ENCODE peak calls at places on chromosomes 7 and 10, in ten cellular contexts. H, Y, S, A, U, O, K, T, X and N are unnamed samples.

GRCh38 chr7:2508327-2509231 is 11.0 kb upstream of the LFNG start:
- DNase-seq in H (peak; percentile 24), Y (peak; percentile 40), S (no peak), A (peak; percentile 62), U (no peak), O (no peak), K (no peak), T (peak; percentile 40), X (peak; percentile 96), N (peak; percentile 34)

GRCh38 chr10:125953778-125954385 is 57.5 kb downstream of the FANK1 start:
- DNase-seq in H (no peak), Y (no peak), S (no peak), A (no peak), U (no peak), O (no peak), K (peak; percentile 57), T (no peak), X (no peak), N (no peak)

GRCh38 chr7:4791738-4792536 is 16.5 kb downstream of the AP5Z1 start:
- DNase-seq in H (peak; percentile 64), Y (no peak), S (peak; percentile 50), A (peak; percentile 75), U (peak; percentile 85), O (peak; percentile 79), K (peak; percentile 96), T (peak; percentile 48), X (peak; percentile 94), N (peak; percentile 8)

GRCh38 chr7:154406312-154406711 is 354.1 kb downstream of the DPP6 start:
- DNase-seq in H (no peak), Y (no peak), S (no peak), A (no peak), U (no peak), O (no peak), K (no peak), T (no peak), X (no peak), N (no peak)

GRCh38 chr7:22361795-22362194 is 4.8 kb upstream of the RAPGEF5 start:
- DNase-seq in H (peak; percentile 42), Y (no peak), S (no peak), A (no peak), U (no peak), O (no peak), K (no peak), T (peak; percentile 20), X (no peak), N (no peak)

GRCh38 chr7:14368285-14368684 is 378.8 kb upstream of the ETV1 start:
- DNase-seq in H (no peak), Y (no peak), S (no peak), A (no peak), U (no peak), O (no peak), K (no peak), T (no peak), X (no peak), N (no peak)

GRCh38 chr7:82050134-82050533 is 280.3 kb upstream of the HGF start:
- DNase-seq in H (no peak), Y (peak; percentile 77), S (peak; percentile 45), A (no peak), U (no peak), O (no peak), K (peak; percentile 6), T (peak; percentile 91), X (no peak), N (peak; percentile 19)

GRCh38 chr7:47181609-47182264 is 400.2 kb downstream of the TNS3 start:
- DNase-seq in H (peak; percentile 69), Y (no peak), S (no peak), A (no peak), U (no peak), O (no peak), K (no peak), T (no peak), X (no peak), N (no peak)

GRCh38 chr10:92263396-92263795 is 27.5 kb downstream of the CPEB3 start:
- DNase-seq in H (no peak), Y (no peak), S (no peak), A (no peak), U (no peak), O (no peak), K (no peak), T (no peak), X (no peak), N (no peak)

GRCh38 chr7:44963526-44964290 is 15.1 kb downstream of the MYO1G start:
- DNase-seq in H (no peak), Y (no peak), S (peak; percentile 2), A (no peak), U (no peak), O (no peak), K (no peak), T (no peak), X (peak; percentile 52), N (no peak)

GRCh38 chr10:118721005-118721876 is 33.5 kb downstream of the CACUL1 start:
- DNase-seq in H (peak; percentile 51), Y (no peak), S (peak; percentile 60), A (peak; percentile 67), U (no peak), O (peak; percentile 66), K (peak; percentile 68), T (peak; percentile 70), X (no peak), N (peak; percentile 22)

GRCh38 chr10:112915590-112916572 is 34.2 kb upstream of the TCF7L2 start:
- DNase-seq in H (peak; percentile 8), Y (no peak), S (peak; percentile 81), A (no peak), U (no peak), O (no peak), K (peak; percentile 74), T (peak; percentile 61), X (no peak), N (no peak)

GRCh38 chr10:14543048-14543903 is 212.6 kb upstream of the FRMD4A start:
- DNase-seq in H (peak; percentile 14), Y (no peak), S (no peak), A (peak; percentile 50), U (no peak), O (no peak), K (no peak), T (peak; percentile 44), X (peak; percentile 85), N (no peak)

GRCh38 chr7:28298870-28299484 is 113.3 kb upstream of the CREB5 start:
- DNase-seq in H (peak; percentile 29), Y (no peak), S (peak; percentile 77), A (no peak), U (no peak), O (peak; percentile 22), K (peak; percentile 89), T (peak; percentile 78), X (no peak), N (peak; percentile 29)

DNA sequence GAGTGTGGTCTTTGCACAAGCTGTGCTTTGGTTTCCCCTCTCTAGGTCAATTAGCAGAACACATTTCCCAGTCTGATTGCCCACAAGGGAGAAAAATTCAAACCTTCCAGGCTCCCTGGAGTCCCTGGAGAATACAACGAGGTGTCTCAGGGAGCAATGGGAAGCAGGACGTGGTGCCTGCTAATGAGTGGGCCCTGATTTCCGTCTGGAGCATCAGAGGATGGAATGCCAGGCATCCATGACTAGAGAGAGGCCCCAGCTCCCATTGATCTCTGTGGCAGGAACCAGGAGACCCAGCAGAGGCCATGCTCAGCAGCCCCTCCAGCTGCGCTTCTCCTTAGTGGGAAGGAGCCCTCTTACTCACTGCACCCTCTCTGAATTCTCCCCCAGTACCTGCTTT is 33.2 kb upstream of the TLX1 start:
- DNase-seq in H (no peak), Y (no peak), S (no peak), A (no peak), U (no peak), O (no peak), K (peak; percentile 45), T (no peak), X (no peak), N (no peak)
- TF ChIP-seq CTCF in H (no peak), Y (no peak), S (no peak), A (no peak), U (no peak), O (no peak), K (no peak), T (no peak), X (no peak), N (no peak)

GRCh38 chr7:55366461-55367138 is 1.5 kb downstream of the LANCL2 start:
- DNase-seq in H (no peak), Y (no peak), S (no peak), A (no peak), U (no peak), O (peak; percentile 8), K (peak; percentile 57), T (no peak), X (no peak), N (no peak)

GRCh38 chr7:55365103-55365679 is at the start of gene LANCL2:
- DNase-seq in H (peak; percentile 68), Y (no peak), S (no peak), A (no peak), U (no peak), O (no peak), K (peak; percentile 72), T (peak; percentile 48), X (no peak), N (no peak)

GRCh38 chr7:55367283-55367840 is 2.2 kb downstream of the LANCL2 start:
- DNase-seq in H (no peak), Y (no peak), S (no peak), A (no peak), U (no peak), O (no peak), K (no peak), T (no peak), X (no peak), N (no peak)

GRCh38 chr7:55363386-55364170 is 1.6 kb upstream of the LANCL2 start:
- DNase-seq in H (no peak), Y (no peak), S (no peak), A (no peak), U (peak; percentile 85), O (no peak), K (no peak), T (no peak), X (peak; percentile 83), N (no peak)

GRCh38 chr7:55365680-55366460 is 733 bp downstream of the LANCL2 start:
- DNase-seq in H (peak; percentile 95), Y (peak; percentile 90), S (peak; percentile 97), A (peak; percentile 93), U (peak; percentile 98), O (peak; percentile 89), K (peak; percentile 94), T (peak; percentile 95), X (peak; percentile 99), N (peak; percentile 94)
- TF ChIP-seq CTCF in H (no peak), Y (peak; percentile 26), S (peak; percentile 10), A (peak; percentile 27), U (peak; percentile 45), O (peak; percentile 40), K (no peak), T (no peak), X (peak; percentile 50), N (peak; percentile 24)

GRCh38 chr7:73839743-73840714 is 2.3 kb downstream of the METTL27 start:
- DNase-seq in H (no peak), Y (no peak), S (no peak), A (no peak), U (no peak), O (no peak), K (peak; percentile 76), T (no peak), X (no peak), N (no peak)
- TF ChIP-seq CTCF in H (no peak), Y (no peak), S (no peak), A (no peak), U (no peak), O (peak; percentile 38), K (peak; percentile 45), T (no peak), X (no peak), N (no peak)

DNA sequence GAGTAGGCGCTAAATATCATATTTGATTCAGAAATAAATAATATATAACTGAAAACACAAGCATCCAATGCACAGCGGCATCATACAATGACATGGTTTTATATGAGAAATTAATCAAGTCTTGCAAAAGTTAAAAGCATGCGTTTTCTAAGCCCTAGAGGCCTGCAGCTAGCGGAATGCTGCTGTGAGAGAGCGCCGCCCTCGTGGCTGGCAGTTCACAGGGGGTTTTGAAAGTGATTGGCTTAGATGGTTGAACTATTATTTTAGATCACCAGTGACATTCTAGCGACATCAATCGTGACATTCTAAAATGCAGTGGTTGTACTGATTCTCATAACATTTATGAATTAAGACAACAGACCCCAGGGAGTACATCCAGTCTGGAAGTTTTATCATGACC is 235.2 kb upstream of the MGMT start:
- DNase-seq in H (no peak), Y (no peak), S (no peak), A (no peak), U (no peak), O (no peak), K (no peak), T (no peak), X (no peak), N (no peak)
- TF ChIP-seq CTCF in H (no peak), Y (no peak), S (no peak), A (no peak), U (no peak), O (no peak), K (peak; percentile 38), T (no peak), X (no peak), N (no peak)